ENCODE peak calls at places on chromosomes 12 and 14, in five cellular contexts. I is body of pancreas, L is pancreas, E is fibroblast of lung, P is aorta. R is an unnamed sample. For H3K27me3, the result is how much of the 10 kb centered on the place peaks cover.

GRCh38 chr12:33586576-33586975 is 147.0 kb upstream of the SYT10 start:
- DNase-seq in I (no peak), L (no peak), E (no peak), P (no peak), R (no peak)

GRCh38 chr12:54388214-54389138 is 3.9 kb upstream of the ZNF385A start:
- DNase-seq in I (no peak), L (no peak), E (no peak), P (peak), R (no peak)

GRCh38 chr12:121806556-121807308 is 2.9 kb downstream of the SETD1B start:
- DNase-seq in I (no peak), L (no peak), E (no peak), P (no peak), R (no peak)

GRCh38 chr14:88614218-88614907 is 51.5 kb downstream of the ZC3H14 start:
- DNase-seq in I (no peak), L (no peak), E (peak), P (no peak), R (no peak)

GRCh38 chr12:17579148-17580026 is 510.6 kb downstream of the RERGL start:
- DNase-seq in I (no peak), L (no peak), E (no peak), P (no peak), R (no peak)

GRCh38 chr14:21071225-21072041 is 1.3 kb downstream of the ARHGEF40 start:
- DNase-seq in I (peak), L (peak), E (peak), P (peak), R (peak)

GRCh38 chr12:16939871-16940306 is 333.9 kb upstream of the LMO3 start:
- DNase-seq in I (peak), L (peak), E (peak), P (no peak), R (no peak)

GRCh38 chr12:29157486-29157946 is 8.4 kb downstream of the FAR2 start:
- DNase-seq in I (no peak), L (no peak), E (no peak), P (no peak), R (no peak)

GRCh38 chr12:5742264-5742663 is 202.8 kb downstream of the ANO2 start:
- DNase-seq in I (no peak), L (no peak), E (no peak), P (no peak), R (no peak)

GRCh38 chr12:48003226-48004038 is 844 bp downstream of the COL2A1 start:
- DNase-seq in I (no peak), L (no peak), E (peak), P (no peak), R (no peak)

GRCh38 chr14:73741386-73741875 is 27.2 kb upstream of the PNMA1 start:
- DNase-seq in I (no peak), L (no peak), E (peak), P (peak), R (no peak)

GRCh38 chr14:89061696-89062095 is 237.2 kb downstream of the TTC8 start:
- DNase-seq in I (no peak), L (no peak), E (no peak), P (no peak), R (no peak)

GRCh38 chr14:38254565-38255407 is 1.1 kb downstream of the CLEC14A start:
- DNase-seq in I (no peak), L (no peak), E (peak), P (peak), R (no peak)

GRCh38 chr14:38250316-38250715 is 5.6 kb downstream of the CLEC14A start:
- DNase-seq in I (no peak), L (no peak), E (peak), P (no peak), R (no peak)

GRCh38 chr14:38248629-38249028 is 7.3 kb downstream of the CLEC14A start:
- DNase-seq in I (no peak), L (no peak), E (no peak), P (no peak), R (no peak)

GRCh38 chr14:38255408-38255672 is 553 bp downstream of the CLEC14A start:
- DNase-seq in I (no peak), L (no peak), E (peak), P (peak), R (no peak)

DNA sequence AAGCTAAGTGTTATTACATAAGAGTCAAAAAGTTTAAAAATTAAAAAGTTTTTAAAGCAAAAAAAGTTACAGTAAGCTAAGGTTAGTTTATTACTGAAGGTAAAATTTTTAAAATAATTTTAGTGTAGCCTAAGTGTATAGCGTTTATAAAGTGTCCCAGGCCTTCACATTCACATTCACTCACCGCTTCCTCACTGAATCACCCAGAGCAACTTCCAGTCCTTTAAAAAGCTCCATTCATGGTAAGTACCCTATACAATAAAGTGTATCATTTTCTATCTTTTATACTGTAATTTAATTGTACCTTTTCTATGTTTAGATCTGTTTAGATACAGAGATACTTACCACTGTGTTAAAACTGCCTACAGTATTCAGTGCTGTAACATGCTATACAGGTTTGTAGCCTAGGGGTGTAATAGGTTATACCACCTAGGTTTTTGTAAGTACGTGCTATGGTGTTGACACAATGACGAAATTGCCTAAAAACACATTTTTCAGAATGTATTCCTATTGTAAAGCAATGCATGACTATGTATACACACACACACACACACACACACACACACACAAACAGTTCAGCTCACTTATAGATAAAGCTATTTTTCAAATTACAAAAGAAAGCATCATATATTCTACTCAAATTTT is 3.7 kb downstream of the CLEC14A start:
- DNase-seq in I (no peak), L (no peak), E (peak), P (no peak), R (no peak)
- H3K4me3 ChIP-seq in I (no peak), L (no peak), E (peak), P (no peak), R (no peak)

GRCh38 chr14:50823051-50823762 is 7.8 kb downstream of the NIN start:
- DNase-seq in I (peak), L (no peak), E (peak), P (no peak), R (no peak)
- H3K27ac ChIP-seq in I (no peak), L (no peak), E (peak), P (no peak), R (peak)

GRCh38 chr12:67067453-67068203 is 201.5 kb upstream of the CAND1 start:
- DNase-seq in I (no peak), L (no peak), E (no peak), P (no peak), R (no peak)
- H3K27me3 ChIP-seq in I (under half), L (under half), E (under half), P (under half), R (under half)

DNA sequence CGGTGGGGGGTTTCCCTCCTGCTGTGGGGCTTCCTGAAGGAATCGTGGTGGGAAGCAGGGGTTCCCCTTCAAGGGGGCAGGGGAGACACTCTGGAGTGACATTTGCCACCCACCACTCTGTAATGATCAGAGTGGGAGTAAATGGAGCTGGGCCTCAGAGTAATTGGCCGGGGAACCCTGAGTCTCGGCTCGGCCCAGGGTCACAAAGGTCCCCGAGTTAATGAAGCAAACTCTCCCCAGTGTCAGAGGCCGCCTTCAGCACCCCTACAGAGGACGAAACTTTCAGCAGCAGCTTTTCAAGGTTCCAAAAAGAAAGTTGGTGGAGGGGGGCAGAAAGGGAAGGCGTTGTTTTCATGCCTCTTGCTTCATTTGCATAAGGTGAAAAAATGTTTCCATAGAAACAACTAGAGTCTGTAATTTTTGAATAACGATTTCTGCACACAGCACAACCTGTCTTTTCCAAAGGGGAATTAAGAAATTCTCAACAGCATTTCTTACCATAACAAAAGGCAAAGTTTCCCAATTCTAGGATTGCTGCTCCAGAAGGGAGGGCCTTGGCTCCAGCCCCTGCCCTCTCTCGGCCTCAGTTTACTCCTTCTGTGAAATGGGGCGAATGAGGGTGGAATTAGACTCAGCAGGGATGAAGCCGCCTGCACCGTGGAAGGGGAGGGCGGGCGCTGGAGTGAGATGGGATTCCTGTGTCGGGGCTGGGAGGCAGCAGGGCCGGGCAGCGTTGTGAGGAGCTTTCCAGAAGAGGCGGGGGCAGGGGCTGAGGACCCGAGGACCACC is 67.0 kb upstream of the BEGAIN start:
- DNase-seq in I (no peak), L (no peak), E (no peak), P (no peak), R (no peak)
- H3K4me3 ChIP-seq in I (no peak), L (peak), E (no peak), P (no peak), R (no peak)

GRCh38 chr12:49647280-49647679 is 23.9 kb downstream of the PRPF40B start:
- DNase-seq in I (no peak), L (no peak), E (no peak), P (no peak), R (no peak)

GRCh38 chr12:49649445-49649844 is 26.1 kb downstream of the PRPF40B start:
- DNase-seq in I (no peak), L (no peak), E (no peak), P (no peak), R (no peak)

GRCh38 chr12:49648722-49649032 is 25.3 kb downstream of the PRPF40B start:
- DNase-seq in I (no peak), L (no peak), E (no peak), P (no peak), R (no peak)

GRCh38 chr12:49646871-49647270 is 23.5 kb downstream of the PRPF40B start:
- DNase-seq in I (no peak), L (no peak), E (no peak), P (no peak), R (no peak)

GRCh38 chr12:49647827-49648721 is 24.7 kb downstream of the PRPF40B start:
- DNase-seq in I (no peak), L (no peak), E (peak), P (no peak), R (no peak)
- H3K27ac ChIP-seq in I (no peak), L (no peak), E (no peak), P (no peak), R (peak)

GRCh38 chr14:97707603-97708002 is 910.4 kb downstream of the VRK1 start:
- DNase-seq in I (no peak), L (no peak), E (no peak), P (no peak), R (no peak)
- H3K27me3 ChIP-seq in I (under half), L (under half), E (under half), P (under half), R (under half)